ENCODE peak calls at places on chromosome 1, in ten cellular contexts. B is IMR-90, F is Panc1, C is tibial artery, M is right lobe of liver, P is right atrium auricular region, G is upper lobe of left lung, H is GM12878, Z is neural progenitor cell, K is Peyer's patch. S is an unnamed sample. For H3K36me3, the result is how much of the 10 kb centered on the place peaks cover.

GRCh38 chr1:32963746-32964460 is 706 bp downstream of the RNF19B start:
- DNase-seq in F (no peak), G (peak), P (no peak), B (peak), C (peak), M (peak), Z (peak), H (no peak), K (peak), S (peak)

GRCh38 chr1:107727866-107728265 is 237.1 kb downstream of the VAV3 start:
- DNase-seq in P (no peak), G (no peak), M (no peak), H (no peak), C (no peak), F (no peak), Z (no peak), B (no peak), K (no peak), S (no peak)

GRCh38 chr1:205477121-205477758 is 21.4 kb upstream of the BLACAT1 start:
- DNase-seq in B (no peak), H (no peak), C (no peak), Z (no peak), F (no peak), G (peak), P (no peak), K (no peak), M (no peak), S (no peak)

GRCh38 chr1:2301607-2302291 is 73.6 kb downstream of the SKI start:
- DNase-seq in C (no peak), P (no peak), B (no peak), M (no peak), G (peak), K (no peak), H (no peak), F (no peak), Z (no peak), S (no peak)

GRCh38 chr1:209756608-209757445 is 974 bp downstream of the TRAF3IP3 start:
- DNase-seq in K (peak), C (no peak), P (no peak), G (no peak), B (no peak), F (no peak), H (peak), M (peak), Z (no peak), S (no peak)

GRCh38 chr1:35708179-35708891 is 10.3 kb downstream of the C1orf216 start:
- DNase-seq in P (no peak), Z (peak), B (no peak), G (peak), K (no peak), C (no peak), F (no peak), H (no peak), M (no peak), S (no peak)

GRCh38 chr1:143720087-143721023 is 251.4 kb downstream of the FAM72C start:
- DNase-seq in Z (no peak), C (no peak), M (no peak), G (peak), F (no peak), H (no peak), P (no peak), B (peak), K (peak), S (peak)

GRCh38 chr1:186481303-186481888 is 20.5 kb upstream of the PDC start:
- DNase-seq in F (no peak), Z (no peak), K (no peak), P (no peak), M (no peak), B (no peak), G (no peak), H (no peak), C (no peak), S (no peak)

GRCh38 chr1:66954208-66954607 is 29.4 kb downstream of the MIER1 start:
- DNase-seq in K (no peak), G (no peak), M (no peak), P (no peak), Z (no peak), C (no peak), B (no peak), H (no peak), F (no peak), S (no peak)

GRCh38 chr1:207844374-207844773 is 66.6 kb downstream of the CD34 start:
- DNase-seq in P (no peak), H (no peak), C (no peak), B (no peak), Z (no peak), F (no peak), K (no peak), G (no peak), M (no peak), S (no peak)

GRCh38 chr1:161420763-161421455 is 53.2 kb upstream of the CFAP126 start:
- DNase-seq in F (no peak), M (no peak), H (no peak), B (peak), C (no peak), P (no peak), G (no peak), Z (peak), K (no peak), S (no peak)

GRCh38 chr1:89672489-89673183 is 39.7 kb downstream of the LRRC8C start:
- DNase-seq in P (no peak), K (no peak), H (no peak), Z (no peak), G (no peak), C (no peak), M (no peak), B (peak), F (no peak), S (no peak)

GRCh38 chr1:165408518-165408917 is 36.4 kb downstream of the RXRG start:
- DNase-seq in M (no peak), Z (peak), F (no peak), C (no peak), G (no peak), H (no peak), B (peak), P (no peak), K (no peak), S (peak)

GRCh38 chr1:167227934-167228378 is 7.3 kb downstream of the POU2F1 start:
- DNase-seq in F (no peak), G (no peak), B (peak), P (no peak), K (no peak), C (no peak), H (no peak), Z (peak), M (no peak), S (no peak)

GRCh38 chr1:200411406-200412257 is 1.8 kb upstream of the ZNF281 start:
- DNase-seq in F (no peak), H (no peak), G (peak), C (no peak), P (no peak), K (no peak), Z (peak), M (peak), B (no peak), S (peak)

GRCh38 chr1:171902527-171902926 is 61.2 kb downstream of the DNM3 start:
- DNase-seq in P (no peak), M (no peak), H (no peak), B (no peak), K (no peak), G (no peak), C (no peak), F (no peak), Z (no peak), S (no peak)

GRCh38 chr1:227776277-227776676 is 39.2 kb upstream of the PRSS38 start:
- DNase-seq in F (no peak), K (peak), Z (no peak), H (no peak), G (no peak), M (peak), C (peak), P (no peak), B (peak), S (no peak)

GRCh38 chr1:231629132-231629531 is 2.5 kb downstream of the DISC1 start:
- DNase-seq in H (no peak), F (no peak), M (no peak), P (peak), Z (no peak), C (peak), G (no peak), K (peak), B (no peak), S (no peak)

GRCh38 chr1:39491146-39491921 is at the start of gene BMP8A:
- DNase-seq in M (peak), C (peak), H (no peak), K (peak), B (no peak), F (no peak), P (no peak), Z (peak), G (peak), S (peak)

GRCh38 chr1:98468111-98468717 is 193.3 kb upstream of the SNX7 start:
- DNase-seq in B (peak), C (no peak), Z (peak), H (no peak), K (no peak), G (no peak), M (no peak), P (no peak), F (peak), S (peak)

GRCh38 chr1:202297291-202297690 is 44.4 kb downstream of the UBE2T start:
- DNase-seq in P (no peak), C (no peak), F (no peak), M (no peak), H (no peak), K (no peak), Z (no peak), B (no peak), G (no peak), S (no peak)

GRCh38 chr1:227357229-227358078 is 39.2 kb upstream of the CDC42BPA start:
- DNase-seq in H (no peak), G (no peak), C (peak), P (peak), F (peak), Z (no peak), B (peak), M (peak), K (peak), S (peak)

GRCh38 chr1:3237570-3237969 is 168.6 kb downstream of the PRDM16 start:
- DNase-seq in F (no peak), P (no peak), B (no peak), G (peak), Z (no peak), C (no peak), M (no peak), H (no peak), K (peak), S (no peak)

GRCh38 chr1:211135342-211135950 is 1.5 kb upstream of the KCNH1 start:
- DNase-seq in G (no peak), B (peak), M (no peak), P (no peak), F (peak), H (peak), K (no peak), C (no peak), Z (peak), S (no peak)

GRCh38 chr1:3816331-3817137 is 20.2 kb upstream of the LRRC47 start:
- DNase-seq in P (no peak), B (no peak), H (no peak), K (no peak), M (no peak), Z (no peak), G (no peak), F (no peak), C (peak), S (no peak)

GRCh38 chr1:74363220-74363619 is 128.0 kb downstream of the TNNI3K start:
- DNase-seq in P (no peak), G (no peak), K (no peak), B (no peak), H (no peak), M (no peak), F (no peak), Z (no peak), C (no peak), S (no peak)

GRCh38 chr1:195415584-195415983 is 1192.7 kb downstream of the KCNT2 start:
- DNase-seq in M (no peak), F (no peak), H (no peak), Z (no peak), P (no peak), G (no peak), K (no peak), C (no peak), B (peak), S (no peak)

GRCh38 chr1:212951058-212951923 is 950 bp downstream of the VASH2 start:
- DNase-seq in B (no peak), G (peak), F (no peak), C (no peak), K (no peak), H (no peak), P (no peak), M (no peak), Z (peak), S (peak)

DNA sequence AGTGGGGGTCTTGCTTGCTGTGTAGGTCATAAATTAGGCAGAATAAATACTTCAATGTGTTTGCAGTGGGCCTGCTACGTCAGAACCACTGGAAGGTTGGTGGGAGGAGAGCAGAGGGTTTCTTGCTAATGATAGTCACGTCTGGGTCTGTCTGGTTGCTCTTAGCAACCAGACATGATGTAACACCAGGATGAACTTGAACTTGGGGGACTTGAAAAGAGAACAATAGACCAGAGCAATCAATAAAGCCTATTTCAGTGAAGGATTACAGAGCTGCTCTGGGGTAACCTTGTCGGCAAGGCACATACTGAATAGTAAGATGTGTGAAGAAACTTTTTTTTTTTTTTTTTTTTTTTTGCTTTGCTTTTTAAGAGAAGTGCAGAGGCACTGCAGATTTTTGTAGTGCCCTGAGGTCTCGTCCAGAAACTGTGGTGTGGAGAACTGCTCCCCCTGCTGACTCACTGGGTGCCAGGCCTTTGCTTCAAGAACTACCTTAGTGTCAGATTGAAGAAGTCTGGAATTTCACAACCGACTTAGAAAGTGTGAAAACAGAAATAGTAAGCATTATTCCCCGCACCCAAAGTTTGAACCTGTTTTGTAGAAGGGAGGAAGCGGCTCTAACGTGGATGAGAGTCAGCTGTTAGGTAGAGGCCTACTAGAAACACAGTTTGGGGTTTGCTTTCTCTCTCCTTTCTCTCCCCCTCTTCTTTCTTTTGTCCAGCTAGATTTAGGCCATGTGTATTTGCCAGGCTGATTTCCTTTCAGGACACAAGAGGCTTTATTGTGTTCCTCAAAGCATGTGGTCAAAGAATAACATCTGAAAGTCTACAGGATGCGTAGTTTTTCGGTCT is 271.6 kb downstream of the TM2D1 start:
- DNase-seq in M (peak), Z (peak), B (peak), F (peak), H (peak), G (no peak), C (peak), K (peak), P (peak), S (peak)
- H3K4me3 ChIP-seq in M (no peak), Z (no peak), B (no peak), F (peak), H (no peak), G (no peak), C (no peak), K (no peak), P (no peak), S (no peak)

DNA sequence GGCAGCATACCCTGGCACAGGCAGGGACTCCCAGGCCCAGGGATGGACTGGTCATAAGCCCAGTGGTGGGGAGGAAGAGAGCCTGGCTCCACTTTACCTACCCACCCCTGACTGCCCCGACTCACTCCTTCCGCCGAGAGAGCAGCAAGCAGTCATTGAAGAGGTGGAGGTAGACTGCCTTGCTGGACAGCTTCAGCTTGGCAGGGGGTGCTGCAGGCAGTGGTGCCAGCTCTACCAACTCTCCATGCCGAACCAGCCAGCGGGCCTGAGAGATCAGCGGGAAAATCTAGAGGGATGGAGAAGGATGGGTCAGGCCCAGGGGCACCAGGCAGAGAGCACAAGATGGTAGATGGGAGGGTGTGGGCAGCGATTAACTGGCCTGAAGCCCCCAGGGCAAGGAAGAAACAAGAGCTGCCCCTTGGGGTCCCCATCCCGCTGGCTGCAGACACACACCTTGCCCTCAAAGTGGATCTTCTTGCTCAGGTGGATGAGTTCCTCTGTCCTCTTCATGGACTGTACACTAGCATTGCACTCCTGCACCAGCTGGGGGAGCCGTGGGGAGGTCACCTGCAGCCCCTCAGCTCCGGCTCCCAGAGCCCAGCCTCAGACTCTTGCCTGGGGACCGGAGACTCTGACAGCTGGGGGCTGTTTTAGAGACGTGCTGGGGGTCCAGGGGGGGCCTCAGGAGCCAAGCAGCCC is 7.7 kb downstream of the ARHGEF19 start:
- DNase-seq in K (no peak), C (no peak), Z (peak), B (no peak), H (no peak), P (no peak), G (no peak), M (no peak), F (no peak), S (peak)
- TF ChIP-seq CTCF in K (peak), C (no peak), Z (peak), B (peak), H (no peak), P (peak), G (peak), M (peak), F (no peak), S (peak)

DNA sequence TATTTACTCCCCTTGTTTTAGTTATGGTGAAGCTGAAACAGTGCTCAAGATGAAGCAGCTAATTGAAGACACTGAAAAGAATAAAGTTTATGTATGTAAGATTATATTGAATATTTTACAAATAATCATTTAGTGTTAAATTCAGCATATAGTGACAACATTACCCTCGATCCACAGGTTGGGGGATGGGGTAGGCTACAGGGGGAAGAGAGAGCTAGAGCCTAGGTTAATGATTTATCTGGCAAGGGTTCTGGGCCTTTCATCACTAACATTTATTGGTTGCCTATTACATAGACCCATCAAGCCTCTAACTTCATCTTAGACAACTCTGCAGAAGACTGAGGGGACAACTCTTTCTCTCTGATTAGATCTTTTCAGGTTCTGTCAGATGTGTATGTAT is 21.3 kb downstream of the ZCCHC17 start:
- DNase-seq in F (no peak), B (no peak), C (no peak), K (no peak), P (no peak), H (no peak), G (no peak), M (no peak), Z (no peak), S (no peak)
- H3K36me3 ChIP-seq in F (under half), B (under half), C (under half), K (under half), P (under half), H (under half), G (under half), M (under half), Z (under half), S (under half)

GRCh38 chr1:99811075-99811474 is 39.1 kb upstream of the AGL start:
- DNase-seq in M (no peak), K (no peak), Z (no peak), P (no peak), C (no peak), H (no peak), B (no peak), G (no peak), F (no peak), S (no peak)

GRCh38 chr1:99806882-99807281 is 40.4 kb upstream of the FRRS1 start:
- DNase-seq in B (no peak), P (no peak), C (no peak), M (no peak), F (no peak), H (no peak), K (no peak), G (no peak), Z (no peak), S (no peak)

GRCh38 chr1:99811747-99812146 is 38.4 kb upstream of the AGL start:
- DNase-seq in F (no peak), G (no peak), B (no peak), H (no peak), C (no peak), M (no peak), P (no peak), Z (no peak), K (no peak), S (no peak)

GRCh38 chr1:99814373-99814900 is 35.7 kb upstream of the AGL start:
- DNase-seq in G (no peak), K (no peak), Z (peak), B (no peak), P (no peak), F (no peak), H (no peak), C (no peak), M (no peak), S (no peak)

DNA sequence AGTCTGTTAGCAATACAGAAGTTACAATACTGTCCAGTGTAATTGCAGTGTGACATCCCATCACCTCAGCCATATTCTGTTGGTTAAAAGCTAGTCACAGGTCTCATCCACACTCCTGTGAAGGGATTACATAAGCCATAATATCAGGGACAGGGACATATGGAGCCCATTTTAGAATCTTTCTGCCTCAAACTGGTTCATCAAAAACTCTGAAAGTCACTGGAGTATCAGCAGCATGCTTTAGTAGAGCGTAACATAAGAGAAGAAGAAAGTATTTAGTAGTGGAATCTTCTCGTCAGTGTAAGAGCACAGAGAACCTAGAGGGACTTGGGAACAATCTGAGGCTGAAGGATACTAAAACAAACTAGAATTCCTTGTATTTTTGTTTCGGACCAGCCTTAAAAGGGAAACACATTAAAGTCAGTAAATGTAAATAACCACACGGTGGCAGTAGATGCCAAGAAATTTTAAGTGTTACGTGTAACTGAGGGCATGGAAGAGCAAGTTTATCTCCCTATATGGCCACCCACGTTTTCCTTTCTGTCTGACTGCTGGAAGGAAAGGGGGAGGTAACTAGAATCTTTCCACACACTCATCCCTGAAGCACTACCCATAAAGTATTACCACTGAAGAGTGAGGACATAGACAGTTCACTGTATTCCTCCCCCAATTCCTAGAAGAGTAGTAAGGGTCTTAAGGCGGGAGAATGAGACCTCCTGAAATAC is 41.6 kb upstream of the AGL start:
- DNase-seq in B (peak), F (peak), G (no peak), Z (peak), P (no peak), C (no peak), K (no peak), M (no peak), H (peak), S (peak)
- H3K4me3 ChIP-seq in B (peak), F (no peak), G (no peak), Z (no peak), P (peak), C (no peak), K (peak), M (no peak), H (no peak), S (no peak)

GRCh38 chr1:94425821-94426484 is 7.8 kb downstream of the ABCD3 start:
- DNase-seq in F (no peak), Z (no peak), K (no peak), G (no peak), B (no peak), C (no peak), H (no peak), P (no peak), M (no peak), S (no peak)
- TF ChIP-seq CTCF in F (no peak), Z (no peak), K (no peak), G (no peak), B (no peak), C (no peak), H (no peak), P (no peak), M (no peak), S (no peak)

GRCh38 chr1:15727866-15728534 is 8.1 kb upstream of the SLC25A34 start:
- DNase-seq in Z (no peak), B (no peak), H (no peak), P (no peak), K (no peak), M (no peak), G (peak), C (no peak), F (no peak), S (no peak)
- H3K36me3 ChIP-seq in Z (under half), B (half or more), H (under half), P (half or more), K (under half), M (half or more), G (half or more), C (half or more), F (under half), S (under half)

GRCh38 chr1:188363943-188364342 is 1535.2 kb downstream of the PLA2G4A start:
- DNase-seq in Z (no peak), F (no peak), H (no peak), B (no peak), C (no peak), G (no peak), K (no peak), P (no peak), M (no peak), S (no peak)
- H3K4me3 ChIP-seq in Z (no peak), F (no peak), H (no peak), B (no peak), C (no peak), G (no peak), K (no peak), P (no peak), M (no peak), S (no peak)